ENCODE peak calls at places on chromosomes 12 and 14, in eight cellular contexts. F, M, X, P, C, N, K and A are unnamed samples.

GRCh38 chr12:26546535-26547314 is 286.3 kb downstream of the ITPR2 start:
- DNase-seq in X (no peak), M (no peak), C (no peak), K (no peak), F (no peak), N (no peak), P (no peak), A (no peak)

GRCh38 chr14:88380405-88380804 is 5.1 kb upstream of the SPATA7 start:
- DNase-seq in K (no peak), N (no peak), M (no peak), F (no peak), C (no peak), P (no peak), X (no peak), A (peak)

GRCh38 chr12:97778111-97778510 is 315.5 kb downstream of the RMST start:
- DNase-seq in N (no peak), M (no peak), K (no peak), X (no peak), P (no peak), F (no peak), C (no peak), A (no peak)

GRCh38 chr12:31491819-31492598 is 98.9 kb downstream of the DENND5B start:
- DNase-seq in K (no peak), C (peak), P (no peak), N (no peak), F (peak), M (peak), X (no peak), A (peak)

GRCh38 chr14:101689039-101689501 is 72.4 kb upstream of the PPP2R5C start:
- DNase-seq in K (no peak), X (no peak), C (no peak), P (no peak), M (no peak), N (no peak), F (no peak), A (no peak)

GRCh38 chr14:34021096-34021495 is 70.2 kb upstream of the EGLN3 start:
- DNase-seq in X (no peak), P (no peak), C (no peak), F (no peak), K (no peak), N (no peak), M (no peak), A (no peak)

GRCh38 chr14:101881426-101881825 is 82.9 kb upstream of the DYNC1H1 start:
- DNase-seq in N (no peak), C (no peak), F (no peak), K (no peak), M (no peak), X (no peak), P (no peak), A (no peak)

GRCh38 chr12:24880732-24881131 is 68.2 kb downstream of the BCAT1 start:
- DNase-seq in X (no peak), N (no peak), F (no peak), K (no peak), M (no peak), C (no peak), P (no peak), A (no peak)